ENCODE peak calls at places on chromosomes 11 and 22, in six cellular contexts. E is GM12864, M is H9, H is activated B cell treated with CpG ODN at 0.5 μM for 24 hours, X is Right ventricle myocardium superior, Q is left ventricle myocardium inferior. F is an unnamed sample.

GRCh38 chr11:24093410-24093809 is 403.4 kb upstream of the LUZP2 start:
- DNase-seq in H (no peak), X (no peak), M (no peak), E (no peak), Q (no peak), F (no peak)

GRCh38 chr11:69251639-69252493 is 42.1 kb upstream of the MYEOV start:
- DNase-seq in E (no peak), Q (no peak), X (no peak), M (no peak), H (no peak), F (no peak)

GRCh38 chr22:37472418-37473006 is 13.7 kb downstream of the MFNG start:
- DNase-seq in X (no peak), M (peak), Q (no peak), H (no peak), E (no peak), F (no peak)

GRCh38 chr11:110076388-110076965 is 16.7 kb upstream of the ZC3H12C start:
- DNase-seq in M (peak), Q (no peak), E (no peak), H (no peak), X (no peak), F (peak)

GRCh38 chr22:50547231-50547851 is 1.6 kb downstream of the KLHDC7B start:
- DNase-seq in X (no peak), M (no peak), Q (no peak), E (no peak), H (no peak), F (no peak)

GRCh38 chr22:22089459-22090308 is 107.1 kb upstream of the TOP3B start:
- DNase-seq in Q (no peak), H (no peak), M (no peak), X (no peak), E (no peak), F (no peak)

GRCh38 chr22:38866399-38867123 is 5.5 kb downstream of the CBX6 start:
- DNase-seq in M (peak), E (no peak), Q (no peak), X (no peak), H (no peak), F (no peak)

GRCh38 chr11:56066980-56067379 is 26.1 kb upstream of the OR8I2 start:
- DNase-seq in Q (no peak), E (no peak), H (no peak), M (no peak), X (no peak), F (no peak)

F was measured in mesothelial cell of epicardium.